ENCODE peak calls at places on chromosomes 6 and 20, in seven cellular contexts. U is HepG2, E is H1, X is HCT116, Q is K562, W is GM12878, B is SK-N-SH. N is an unnamed sample.

GRCh38 chr20:17969276-17969883 is 562 bp downstream of the MGME1 start:
- DNase-seq in U (peak), E (no peak), X (no peak), Q (peak), W (no peak), B (peak), N (peak)

GRCh38 chr20:40532103-40532502 is 156.9 kb downstream of the MAFB start:
- DNase-seq in U (peak), E (peak), X (peak), Q (peak), W (no peak), B (no peak), N (peak)

GRCh38 chr20:23143098-23143497 is 57.0 kb upstream of the CD93 start:
- DNase-seq in U (peak), E (no peak), X (peak), Q (peak), W (no peak), B (no peak), N (no peak)

GRCh38 chr20:40865095-40865494 is 163.5 kb upstream of the TOP1 start:
- DNase-seq in U (no peak), E (no peak), X (no peak), Q (no peak), W (no peak), B (no peak), N (no peak)

GRCh38 chr6:139150915-139151314 is 16.0 kb downstream of the HECA start:
- DNase-seq in U (no peak), E (no peak), X (no peak), Q (no peak), W (no peak), B (no peak), N (no peak)

GRCh38 chr6:17281497-17282481 is 628 bp downstream of the RBM24 start:
- DNase-seq in U (no peak), E (peak), X (no peak), Q (no peak), W (no peak), B (peak), N (no peak)

GRCh38 chr6:80438728-80439127 is 332.3 kb downstream of the BCKDHB start:
- DNase-seq in U (no peak), E (no peak), X (peak), Q (no peak), W (no peak), B (no peak), N (no peak)

GRCh38 chr20:35604444-35604750 is 11.2 kb upstream of the SPAG4 start:
- DNase-seq in U (peak), E (peak), X (no peak), Q (peak), W (no peak), B (peak), N (peak)

GRCh38 chr20:6828794-6829423 is 61.4 kb downstream of the BMP2 start:
- DNase-seq in U (peak), E (peak), X (peak), Q (peak), W (peak), B (peak), N (peak)

GRCh38 chr20:8152183-8152582 is 20.1 kb downstream of the PLCB1 start:
- DNase-seq in U (no peak), E (no peak), X (no peak), Q (no peak), W (no peak), B (no peak), N (no peak)

GRCh38 chr6:37359034-37359433 is 5.3 kb downstream of the RNF8 start:
- DNase-seq in U (no peak), E (no peak), X (no peak), Q (no peak), W (no peak), B (no peak), N (no peak)

GRCh38 chr20:33843854-33844253 is 32.7 kb downstream of the CHMP4B start:
- DNase-seq in U (no peak), E (no peak), X (no peak), Q (no peak), W (no peak), B (peak), N (no peak)

GRCh38 chr20:57620274-57620990 is at the start of gene ZBP1:
- DNase-seq in U (no peak), E (peak), X (no peak), Q (no peak), W (peak), B (no peak), N (no peak)

GRCh38 chr6:41374618-41375590 is 39.5 kb downstream of the NCR2 start:
- DNase-seq in U (no peak), E (peak), X (no peak), Q (no peak), W (no peak), B (peak), N (no peak)

GRCh38 chr6:150741633-150742200 is 123.8 kb upstream of the MTHFD1L start:
- DNase-seq in U (peak), E (no peak), X (peak), Q (no peak), W (no peak), B (no peak), N (peak)

GRCh38 chr6:3869632-3870527 is 20.7 kb downstream of the FAM50B start:
- DNase-seq in U (peak), E (no peak), X (no peak), Q (no peak), W (no peak), B (no peak), N (no peak)

GRCh38 chr6:40877362-40877761 is 161.7 kb downstream of the UNC5CL start:
- DNase-seq in U (no peak), E (no peak), X (no peak), Q (no peak), W (no peak), B (no peak), N (no peak)

GRCh38 chr20:18774207-18774606 is 39.4 kb upstream of the SCP2D1 start:
- DNase-seq in U (no peak), E (no peak), X (no peak), Q (no peak), W (no peak), B (no peak), N (no peak)

GRCh38 chr20:17641993-17642392 is 40.0 kb downstream of the RRBP1 start:
- DNase-seq in U (no peak), E (no peak), X (no peak), Q (no peak), W (no peak), B (no peak), N (no peak)

GRCh38 chr20:37373020-37373592 is 27.2 kb downstream of the SRC start:
- DNase-seq in U (no peak), E (no peak), X (no peak), Q (no peak), W (no peak), B (no peak), N (no peak)

GRCh38 chr20:37376324-37376723 is 30.4 kb downstream of the SRC start:
- DNase-seq in U (no peak), E (no peak), X (no peak), Q (no peak), W (no peak), B (no peak), N (no peak)

GRCh38 chr20:37376791-37377190 is 30.9 kb downstream of the SRC start:
- DNase-seq in U (no peak), E (no peak), X (no peak), Q (no peak), W (no peak), B (no peak), N (no peak)

GRCh38 chr20:37377346-37378081 is 31.6 kb downstream of the SRC start:
- DNase-seq in U (no peak), E (no peak), X (no peak), Q (no peak), W (no peak), B (peak), N (no peak)

GRCh38 chr20:37375227-37375626 is 29.3 kb downstream of the SRC start:
- DNase-seq in U (no peak), E (no peak), X (no peak), Q (no peak), W (peak), B (no peak), N (no peak)
- TF ChIP-seq JUND in U (no peak), E (no peak), X (no peak), Q (no peak), W (no peak), B (no peak), N (no peak)

GRCh38 chr6:154459513-154459912 is 51.0 kb downstream of the CNKSR3 start:
- DNase-seq in U (no peak), E (no peak), X (no peak), Q (no peak), W (no peak), B (no peak), N (no peak)

GRCh38 chr6:154462425-154462824 is 48.1 kb downstream of the CNKSR3 start:
- DNase-seq in U (no peak), E (no peak), X (no peak), Q (no peak), W (no peak), B (no peak), N (no peak)

GRCh38 chr6:154458565-154459475 is 51.7 kb downstream of the CNKSR3 start:
- DNase-seq in U (no peak), E (no peak), X (no peak), Q (no peak), W (no peak), B (peak), N (no peak)

GRCh38 chr6:154461348-154461747 is 49.1 kb downstream of the CNKSR3 start:
- DNase-seq in U (no peak), E (no peak), X (no peak), Q (no peak), W (no peak), B (no peak), N (no peak)

GRCh38 chr6:154460306-154461071 is 50.0 kb downstream of the CNKSR3 start:
- DNase-seq in U (peak), E (no peak), X (no peak), Q (no peak), W (no peak), B (no peak), N (no peak)
- TF ChIP-seq JUND in U (peak), E (no peak), X (no peak), Q (no peak), W (no peak), B (no peak), N (no peak)

GRCh38 chr6:113635222-113635970 is 221.7 kb upstream of the MARCKS start:
- DNase-seq in U (no peak), E (no peak), X (no peak), Q (no peak), W (no peak), B (no peak), N (no peak)

GRCh38 chr6:113640046-113640445 is 217.1 kb upstream of the MARCKS start:
- DNase-seq in U (no peak), E (no peak), X (no peak), Q (no peak), W (no peak), B (no peak), N (no peak)

GRCh38 chr6:113633638-113634037 is 223.5 kb upstream of the MARCKS start:
- DNase-seq in U (no peak), E (no peak), X (no peak), Q (no peak), W (no peak), B (no peak), N (no peak)

GRCh38 chr6:113634352-113635163 is 222.6 kb upstream of the MARCKS start:
- DNase-seq in U (no peak), E (no peak), X (no peak), Q (no peak), W (peak), B (no peak), N (no peak)

GRCh38 chr6:113636357-113636824 is 220.8 kb upstream of the MARCKS start:
- DNase-seq in U (peak), E (no peak), X (no peak), Q (no peak), W (no peak), B (no peak), N (no peak)
- TF ChIP-seq JUND in U (no peak), E (no peak), X (no peak), Q (no peak), W (no peak), B (no peak), N (no peak)

DNA sequence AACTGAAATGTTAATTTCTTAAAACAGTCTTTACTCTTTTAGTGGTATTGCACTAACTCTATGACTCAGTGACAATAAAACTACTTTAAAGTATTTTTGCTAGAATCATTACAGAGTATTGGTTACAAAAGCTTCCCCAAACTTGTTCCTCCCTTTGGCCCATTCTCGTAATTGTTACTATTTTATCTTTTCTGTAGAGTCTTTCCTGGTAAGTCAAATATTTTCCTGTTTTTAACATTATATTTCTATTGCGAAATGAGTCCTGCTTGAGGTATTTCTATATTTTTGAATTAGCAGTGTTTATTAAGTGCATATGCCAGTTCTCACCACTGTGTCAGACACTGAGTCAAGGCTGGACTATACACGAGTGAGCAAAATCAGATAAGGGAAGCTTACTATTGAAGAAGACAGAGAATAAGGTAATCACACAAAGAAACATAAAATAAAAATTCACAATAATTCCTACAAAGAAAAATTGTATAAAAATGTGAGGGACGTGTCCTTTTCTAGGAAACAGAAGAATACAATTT is 970.5 kb downstream of the EYS start:
- DNase-seq in U (no peak), E (no peak), X (no peak), Q (no peak), W (no peak), B (no peak), N (peak)
- TF ChIP-seq JUND in U (no peak), E (no peak), X (no peak), Q (no peak), W (no peak), B (no peak), N (no peak)

DNA sequence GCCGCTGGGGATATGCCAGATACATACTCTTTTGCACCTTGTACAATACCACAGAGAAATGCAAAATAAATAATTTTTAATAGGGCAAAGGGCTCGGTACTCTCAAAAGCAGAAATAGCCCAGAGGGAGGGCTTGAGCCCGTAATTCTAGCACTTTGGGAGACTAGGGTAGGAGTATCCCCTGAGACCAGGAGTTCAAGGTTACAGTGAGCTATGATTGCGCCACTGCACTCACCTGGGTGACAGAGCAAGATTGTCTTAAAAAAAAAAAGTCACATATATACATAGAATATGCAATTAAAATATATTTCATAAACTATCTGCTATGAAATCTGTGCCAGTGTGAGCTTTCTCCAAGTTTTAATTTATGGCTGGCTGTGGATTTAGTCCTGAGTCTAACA is 818 bp upstream of the TRMT11 start:
- DNase-seq in U (peak), E (no peak), X (no peak), Q (no peak), W (no peak), B (no peak), N (no peak)
- TF ChIP-seq JUND in U (no peak), E (no peak), X (no peak), Q (no peak), W (no peak), B (no peak), N (no peak)

DNA sequence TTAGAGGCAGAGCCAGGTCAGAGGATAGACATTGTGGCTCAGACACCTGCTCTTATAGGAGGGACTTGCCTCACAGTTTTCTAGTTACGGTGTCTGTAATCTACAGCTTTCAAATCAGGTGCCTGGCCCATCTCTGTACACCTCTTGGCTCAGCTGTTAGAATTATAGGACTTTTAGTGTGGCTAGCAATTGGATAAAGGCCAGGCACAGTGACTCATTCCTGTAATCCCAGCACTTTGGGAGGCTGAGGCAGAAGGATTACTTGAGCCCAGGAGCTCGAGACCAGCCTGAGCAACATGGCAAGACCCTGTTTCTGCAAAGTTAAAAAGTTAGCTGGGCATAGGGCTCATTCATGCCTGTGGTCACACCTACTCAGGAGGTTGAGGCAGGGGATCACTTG is 20.0 kb downstream of the BRPF3 start:
- DNase-seq in U (no peak), E (no peak), X (no peak), Q (no peak), W (no peak), B (no peak), N (no peak)
- TF ChIP-seq JUND in U (no peak), E (no peak), X (no peak), Q (no peak), W (no peak), B (no peak), N (no peak)

GRCh38 chr6:11429577-11429976 is 108.0 kb upstream of the TMEM170B start:
- DNase-seq in U (no peak), E (no peak), X (no peak), Q (no peak), W (no peak), B (no peak), N (no peak)
- TF ChIP-seq JUND in U (no peak), E (no peak), X (no peak), Q (no peak), W (no peak), B (no peak), N (no peak)